ENCODE peak calls at places on chromosomes 13 and 19, in seven cellular contexts. G is astrocyte of the cerebellum; O is CD8-positive, alpha-beta T cell; A is H7; Z is thyroid gland; C is AG10803; S is lower leg skin. Q is an unnamed sample.

GRCh38 chr19:57825501-57825900 is 4.6 kb upstream of the ZNF587B start:
- DNase-seq in C (no peak), O (no peak), S (no peak), A (no peak), G (no peak), Z (no peak), Q (no peak)

GRCh38 chr19:18745012-18745735 is 45.9 kb downstream of the COMP start:
- DNase-seq in Z (peak; percentile 80), S (no peak), G (no peak), O (no peak), C (no peak), A (no peak), Q (no peak)

GRCh38 chr19:3233831-3234230 is 9.4 kb downstream of the CELF5 start:
- DNase-seq in C (no peak), A (peak; percentile 76), Z (no peak), G (no peak), S (no peak), O (no peak), Q (no peak)

GRCh38 chr13:32036131-32036695 is 4.6 kb downstream of the FRY start:
- DNase-seq in G (no peak), O (no peak), Z (no peak), C (no peak), S (no peak), A (no peak), Q (no peak)

GRCh38 chr13:73129023-73129422 is 70.2 kb downstream of the KLF5 start:
- DNase-seq in A (no peak), Z (no peak), C (no peak), S (no peak), O (no peak), G (no peak), Q (no peak)

GRCh38 chr13:44955421-44955820 is 33.9 kb downstream of the NUFIP1 start:
- DNase-seq in Z (peak; percentile 83), O (no peak), C (no peak), G (no peak), S (peak; percentile 24), A (no peak), Q (no peak)

GRCh38 chr13:41122838-41123237 is 9.8 kb downstream of the KBTBD6 start:
- DNase-seq in A (no peak), Z (no peak), C (no peak), O (no peak), G (no peak), S (no peak), Q (no peak)

GRCh38 chr19:54430306-54431254 is 15.3 kb downstream of the TTYH1 start:
- DNase-seq in G (no peak), O (peak; percentile 17), S (no peak), Z (peak; percentile 29), C (no peak), A (peak; percentile 97), Q (no peak)

GRCh38 chr13:94433055-94433947 is 46.2 kb downstream of the DCT start:
- DNase-seq in O (no peak), G (no peak), C (no peak), Z (no peak), A (peak; percentile 25), S (no peak), Q (no peak)

GRCh38 chr19:28535352-28535775 is 677.6 kb downstream of the UQCRFS1 start:
- DNase-seq in C (no peak), Z (no peak), S (no peak), A (no peak), O (no peak), G (no peak), Q (no peak)

GRCh38 chr19:38737297-38737865 is 6.9 kb downstream of the CAPN12 start:
- DNase-seq in C (no peak), G (no peak), O (no peak), A (peak; percentile 63), Z (no peak), S (no peak), Q (peak; percentile 58)

GRCh38 chr19:5345895-5346386 is 5.3 kb upstream of the PTPRS start:
- DNase-seq in Z (no peak), A (no peak), S (no peak), C (peak; percentile 39), G (peak; percentile 39), O (no peak), Q (no peak)

GRCh38 chr13:112972258-112972657 is 3.2 kb downstream of the MCF2L start:
- DNase-seq in S (no peak), O (no peak), C (no peak), G (no peak), Z (no peak), A (no peak), Q (peak; percentile 4)
- H3K4me3 ChIP-seq in S (no peak overlapping the region), O (no peak overlapping the region), C (no peak overlapping the region), G (no peak overlapping the region), Z (no peak overlapping the region), A (no peak overlapping the region), Q (no peak overlapping the region)

GRCh38 chr19:52554216-52554971 is 15.7 kb upstream of the ZNF701 start:
- DNase-seq in O (no peak), S (no peak), G (no peak), Z (no peak), C (no peak), A (no peak), Q (no peak)
- H3K4me3 ChIP-seq in O (peak overlapping the region; percentile 12), S (no peak overlapping the region), G (no peak overlapping the region), Z (no peak overlapping the region), C (no peak overlapping the region), A (no peak overlapping the region), Q (no peak overlapping the region)

GRCh38 chr13:21426238-21426637 is 32.9 kb downstream of the ZDHHC20 start:
- DNase-seq in A (no peak), G (no peak), S (no peak), Z (no peak), C (no peak), O (no peak), Q (no peak)

GRCh38 chr13:21434588-21434987 is 24.5 kb downstream of the ZDHHC20 start:
- DNase-seq in C (no peak), G (no peak), Z (no peak), S (no peak), A (no peak), O (no peak), Q (no peak)

GRCh38 chr13:21427741-21428140 is 31.4 kb downstream of the ZDHHC20 start:
- DNase-seq in Z (no peak), O (no peak), G (no peak), C (no peak), S (no peak), A (no peak), Q (no peak)

DNA sequence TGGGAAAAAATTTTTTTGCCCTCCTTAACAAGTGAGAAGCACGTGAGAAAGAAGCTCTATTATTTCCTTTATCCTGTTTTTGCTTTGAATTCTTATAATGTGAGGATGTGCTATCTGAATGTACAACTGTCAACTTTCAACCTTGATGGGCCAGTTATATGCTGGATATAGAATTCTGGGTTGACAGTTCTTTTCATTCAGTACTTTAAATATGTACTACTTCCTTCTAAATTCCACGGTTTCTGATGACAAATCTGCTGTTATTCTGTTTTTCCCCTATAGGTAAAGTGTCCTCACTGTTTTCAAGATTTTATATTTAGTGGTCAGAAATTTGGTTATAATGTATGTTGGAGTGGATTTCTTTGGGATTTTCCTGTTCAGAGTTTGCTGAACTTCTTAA is 29.9 kb downstream of the ZDHHC20 start:
- DNase-seq in C (no peak), S (no peak), Z (no peak), A (no peak), O (no peak), G (no peak), Q (no peak)
- H3K4me3 ChIP-seq in C (no peak overlapping the region), S (no peak overlapping the region), Z (no peak overlapping the region), A (no peak overlapping the region), O (no peak overlapping the region), G (no peak overlapping the region), Q (no peak overlapping the region)

GRCh38 chr19:45391871-45392665 is 12.8 kb downstream of the PPP1R13L start:
- DNase-seq in A (peak; percentile 35), S (no peak), Z (no peak), O (no peak), C (no peak), G (no peak), Q (no peak)
- H3K4me3 ChIP-seq in A (no peak overlapping the region), S (no peak overlapping the region), Z (no peak overlapping the region), O (no peak overlapping the region), C (no peak overlapping the region), G (no peak overlapping the region), Q (no peak overlapping the region)

DNA sequence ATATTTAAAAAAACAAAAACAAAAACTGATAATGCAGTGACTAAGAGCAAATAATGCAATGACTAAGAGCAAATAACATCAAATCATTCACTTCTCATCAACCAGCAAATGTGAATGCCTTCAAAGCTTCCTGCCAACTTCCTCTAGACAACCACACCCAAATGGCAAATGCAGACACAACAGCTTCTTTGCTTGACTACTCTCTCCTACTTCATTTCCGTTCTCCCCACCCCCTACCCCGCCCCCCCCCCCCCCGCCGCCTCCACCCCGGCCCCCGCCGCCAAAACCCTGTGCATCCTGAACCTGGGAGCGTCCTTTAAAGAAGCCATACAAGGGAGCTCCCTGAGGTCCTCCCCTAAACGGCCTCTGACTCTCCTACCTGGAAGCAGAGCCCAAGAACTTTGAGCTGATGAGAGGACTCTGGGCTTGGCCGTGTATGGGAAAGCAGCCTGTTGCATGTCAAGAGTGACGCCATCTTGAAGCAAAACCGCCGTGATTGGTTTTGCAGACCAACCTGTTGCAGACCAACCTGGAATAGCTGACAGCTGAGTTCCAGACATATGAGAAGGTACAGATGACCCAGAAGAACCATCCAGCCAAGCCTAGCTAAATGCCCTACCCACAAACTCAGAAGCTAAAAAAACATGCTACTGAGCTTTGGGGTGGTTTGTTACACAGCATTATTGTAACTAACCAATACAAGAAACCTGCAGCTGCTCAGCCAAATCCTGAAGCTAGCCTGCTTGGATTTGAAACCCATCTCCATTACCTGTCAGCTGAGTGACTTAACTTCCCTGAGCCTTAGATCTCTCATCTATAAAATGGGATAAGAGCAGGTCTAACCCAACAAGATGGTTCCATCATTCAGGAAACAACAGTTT is 24.7 kb downstream of the TEX101 start:
- DNase-seq in A (no peak), Z (no peak), G (no peak), S (no peak), O (peak; percentile 26), C (peak; percentile 91), Q (no peak)
- H3K4me3 ChIP-seq in A (no peak overlapping the region), Z (no peak overlapping the region), G (no peak overlapping the region), S (no peak overlapping the region), O (no peak overlapping the region), C (no peak overlapping the region), Q (no peak overlapping the region)

GRCh38 chr19:1000591-1001537 is 645 bp downstream of the GRIN3B start:
- DNase-seq in O (no peak), S (no peak), A (peak; percentile 94), Z (no peak), G (no peak), C (no peak), Q (no peak)

GRCh38 chr19:1003283-1003682 is 3.1 kb downstream of the GRIN3B start:
- DNase-seq in A (no peak), C (no peak), S (no peak), Z (no peak), O (no peak), G (no peak), Q (no peak)

GRCh38 chr19:1002600-1002999 is 2.4 kb downstream of the GRIN3B start:
- DNase-seq in C (no peak), Z (no peak), O (no peak), G (no peak), A (no peak), S (no peak), Q (no peak)

GRCh38 chr19:1000095-1000494 is at the start of gene GRIN3B:
- DNase-seq in O (peak; percentile 57), G (no peak), A (peak; percentile 99), S (no peak), Z (peak; percentile 46), C (peak; percentile 44), Q (no peak)

GRCh38 chr19:1001538-1002166 is 1.4 kb downstream of the GRIN3B start:
- DNase-seq in C (no peak), S (no peak), O (peak; percentile 63), G (no peak), A (peak; percentile 98), Z (peak; percentile 41), Q (no peak)
- H3K4me3 ChIP-seq in C (no peak overlapping the region), S (no peak overlapping the region), O (no peak overlapping the region), G (no peak overlapping the region), A (no peak overlapping the region), Z (no peak overlapping the region), Q (no peak overlapping the region)

GRCh38 chr13:112835796-112836195 is 133.2 kb upstream of the MCF2L start:
- DNase-seq in C (no peak), O (no peak), G (no peak), S (no peak), A (no peak), Z (no peak), Q (no peak)
- H3K4me3 ChIP-seq in C (no peak overlapping the region), O (no peak overlapping the region), G (no peak overlapping the region), S (no peak overlapping the region), A (no peak overlapping the region), Z (no peak overlapping the region), Q (no peak overlapping the region)

Q was measured in RWPE2.